ENCODE peak calls at places on chromosome 21, in six cellular contexts. R, K, Z, O, W and Y are unnamed samples.

GRCh38 chr21:25995283-25995682 is 175.3 kb downstream of the APP start:
- DNase-seq in R (no peak), W (no peak), K (no peak), O (no peak), Z (no peak), Y (no peak)

GRCh38 chr21:23633447-23633846 is 1973.8 kb downstream of the MRPL39 start:
- DNase-seq in O (no peak), W (no peak), R (no peak), Z (no peak), K (no peak), Y (no peak)

GRCh38 chr21:35840197-35840799 is 220.0 kb downstream of the SETD4 start:
- DNase-seq in O (no peak), R (peak), Z (peak), W (peak), K (peak), Y (peak)

GRCh38 chr21:31456201-31456600 is 112.1 kb upstream of the TIAM1 start:
- DNase-seq in K (no peak), W (no peak), O (no peak), Z (no peak), R (no peak), Y (no peak)

GRCh38 chr21:44539031-44539430 is 964 bp downstream of the KRTAP10-1 start:
- DNase-seq in W (no peak), O (no peak), Z (no peak), K (no peak), R (no peak), Y (no peak)

GRCh38 chr21:43306911-43307676 is 119.8 kb downstream of the SIK1 start:
- DNase-seq in W (peak), R (peak), Z (no peak), K (peak), O (peak), Y (no peak)

GRCh38 chr21:36647279-36648093 is 51.4 kb upstream of the SIM2 start:
- DNase-seq in Z (no peak), K (peak), R (no peak), W (no peak), O (no peak), Y (no peak)

GRCh38 chr21:32712043-32712442 is 15.8 kb downstream of the SYNJ1 start:
- DNase-seq in Z (no peak), W (no peak), R (peak), K (no peak), O (no peak), Y (no peak)

GRCh38 chr21:27244796-27245195 is 277.9 kb upstream of the ADAMTS5 start:
- DNase-seq in W (no peak), O (no peak), R (no peak), K (no peak), Z (no peak), Y (no peak)

GRCh38 chr21:35743571-35743970 is 316.8 kb downstream of the SETD4 start:
- DNase-seq in W (no peak), Z (peak), R (no peak), O (no peak), K (peak), Y (no peak)

GRCh38 chr21:44920694-44921604 is at the start of gene ITGB2:
- DNase-seq in K (no peak), R (peak), O (no peak), Z (no peak), W (no peak), Y (peak)

GRCh38 chr21:42654179-42654912 is 925 bp downstream of the PDE9A start:
- DNase-seq in O (no peak), R (no peak), Z (no peak), K (no peak), W (no peak), Y (peak)

GRCh38 chr21:42515708-42516502 is 2.3 kb downstream of the SLC37A1 start:
- DNase-seq in K (peak), R (peak), O (no peak), Z (no peak), W (no peak), Y (no peak)

GRCh38 chr21:38136201-38136600 is 120.6 kb upstream of the KCNJ15 start:
- DNase-seq in K (peak), W (no peak), O (no peak), Z (no peak), R (no peak), Y (no peak)

GRCh38 chr21:29029524-29029923 is 5.1 kb downstream of the USP16 start:
- DNase-seq in R (no peak), W (no peak), Z (no peak), K (no peak), O (no peak), Y (no peak)

GRCh38 chr21:29033301-29033700 is 8.8 kb downstream of the USP16 start:
- DNase-seq in R (no peak), K (no peak), Z (no peak), O (no peak), W (no peak), Y (no peak)

GRCh38 chr21:29030909-29031308 is 6.4 kb downstream of the USP16 start:
- DNase-seq in O (no peak), Z (no peak), K (no peak), R (no peak), W (no peak), Y (no peak)

GRCh38 chr21:29034678-29035077 is 10.2 kb downstream of the USP16 start:
- DNase-seq in R (no peak), O (no peak), W (no peak), Z (no peak), K (no peak), Y (no peak)

DNA sequence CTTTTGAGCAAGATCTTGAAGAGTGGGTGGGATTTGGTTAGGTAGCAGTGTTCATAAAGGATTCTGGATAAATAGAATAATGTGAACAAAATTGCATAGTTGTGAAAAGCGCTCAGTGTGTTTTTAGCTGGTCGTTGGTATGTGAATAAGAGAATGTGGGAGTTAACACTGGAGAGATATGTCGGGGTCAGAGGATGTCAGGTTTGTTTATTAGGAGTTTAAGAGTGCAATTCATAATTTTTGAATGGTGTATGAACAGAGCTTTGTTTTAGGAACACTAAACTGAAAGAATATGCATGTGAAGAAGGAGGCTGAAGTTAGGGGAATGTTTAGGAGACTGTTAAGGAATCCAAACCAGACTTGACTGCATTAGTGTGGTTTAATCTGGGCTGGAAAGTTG is 9.4 kb downstream of the USP16 start:
- DNase-seq in Z (no peak), K (no peak), W (no peak), R (no peak), O (no peak), Y (no peak)
- H3K4me3 ChIP-seq in Z (no peak), K (no peak), W (no peak), R (no peak), O (no peak), Y (no peak)

DNA sequence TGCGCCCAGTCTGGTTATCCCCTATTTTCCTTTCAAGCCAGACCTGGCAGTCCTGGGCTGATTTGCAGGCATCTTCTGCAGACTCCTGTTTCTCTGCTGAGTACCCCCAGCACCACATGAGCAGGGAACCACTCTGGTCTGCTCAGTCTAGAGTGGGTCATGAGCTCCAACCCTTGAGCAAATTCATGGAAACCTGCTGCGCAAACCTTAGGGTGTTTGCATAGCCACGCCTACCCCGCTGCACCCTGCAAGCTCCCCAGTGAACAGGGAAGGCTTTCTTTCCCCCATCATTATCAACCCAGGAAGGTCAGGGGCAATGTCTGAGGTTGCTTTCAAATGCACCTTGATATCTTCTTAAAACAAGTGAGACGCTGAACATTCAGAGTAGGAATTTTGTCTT is 11.0 kb upstream of the KCNE1 start:
- DNase-seq in W (no peak), K (no peak), Z (no peak), R (peak), O (no peak), Y (no peak)
- H3K27ac ChIP-seq in W (peak), K (no peak), Z (no peak), R (peak), O (peak), Y (no peak)

GRCh38 chr21:16420086-16420724 is 690.4 kb downstream of the USP25 start:
- DNase-seq in K (no peak), W (peak), R (no peak), O (no peak), Z (no peak), Y (no peak)
- H3K4me3 ChIP-seq in K (no peak), W (peak), R (no peak), O (peak), Z (no peak), Y (no peak)

DNA sequence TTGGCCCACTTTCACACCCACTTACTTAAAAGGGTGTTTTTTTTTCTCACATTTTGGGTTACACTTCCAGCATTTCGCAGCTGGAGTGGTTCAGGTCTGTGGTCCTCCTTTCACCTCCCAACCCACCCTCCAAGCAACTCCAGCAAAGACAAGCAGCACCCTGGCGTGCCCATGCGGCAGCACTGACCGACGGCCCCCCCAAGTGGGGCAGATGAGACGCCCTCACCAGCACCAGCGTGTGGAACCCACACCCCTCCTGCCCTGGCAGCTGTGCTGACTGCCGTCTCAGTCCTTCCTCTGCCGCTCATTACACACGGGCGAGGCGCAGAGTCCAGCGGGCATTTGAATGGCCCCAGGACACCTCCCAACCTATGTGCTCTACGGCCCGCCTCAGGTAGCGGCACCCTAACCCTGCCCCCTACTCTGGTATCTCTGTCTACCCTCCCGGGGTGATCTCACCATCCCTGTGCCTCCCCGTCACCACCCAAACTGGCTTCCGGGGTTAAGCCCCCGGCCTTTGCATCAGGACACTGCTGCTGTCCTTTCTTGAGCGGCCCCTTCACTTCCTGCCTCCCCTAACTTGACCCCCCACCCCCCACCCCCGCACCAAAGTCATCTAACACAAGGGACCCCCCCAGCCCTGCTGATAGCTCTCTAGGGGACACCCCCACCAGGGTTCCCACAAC is 10.9 kb downstream of the LSS start:
- DNase-seq in O (peak), Z (no peak), R (no peak), K (no peak), W (no peak), Y (no peak)
- H3K27ac ChIP-seq in O (no peak), Z (no peak), R (no peak), K (no peak), W (no peak), Y (no peak)

DNA sequence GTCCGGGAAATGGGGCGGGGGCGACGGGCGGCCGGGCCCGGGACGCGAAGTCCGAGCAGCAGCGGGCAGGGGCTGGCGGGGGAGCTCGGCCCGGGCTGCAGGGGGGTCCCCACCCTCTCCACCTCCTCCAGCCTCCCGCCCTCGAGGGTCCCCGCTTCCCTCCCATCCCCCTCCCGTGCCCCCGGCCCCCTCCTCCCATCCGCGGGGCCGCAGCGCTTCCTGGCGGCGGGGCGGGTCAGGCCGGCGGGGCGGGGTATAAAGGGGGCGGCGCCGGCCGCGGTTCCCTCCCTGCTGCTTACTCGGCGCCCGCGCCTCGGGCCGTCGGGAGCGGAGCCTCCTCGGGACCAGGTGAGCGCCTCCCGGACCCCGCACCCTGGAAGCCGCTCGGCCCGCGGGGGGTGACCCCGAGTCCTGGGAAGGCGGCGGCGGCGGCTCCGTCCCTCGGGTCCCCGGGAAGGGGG is at the start of gene COL6A2:
- DNase-seq in Z (no peak), K (peak), W (no peak), O (peak), R (peak), Y (peak)
- H3K4me3 ChIP-seq in Z (peak), K (peak), W (peak), O (peak), R (peak), Y (no peak)